ENCODE peak calls at places on chromosomes 6 and 20, in seven cellular contexts. O is activated naive CD4-positive, alpha-beta T cell; Z is iPS DF 6.9; D is stimulated activated CD8-positive, alpha-beta memory T cell treated with anti-CD3 and anti-CD28 coated beads, Interleukin-4, amount 100 ng/mL, for 24 hours; C is neural crest cell; P is HS-5; R is lower lobe of right lung. H is an unnamed sample.
A peak's percentile ranks its signal among the peaks of the same experiment; 100 is the strongest.

GRCh38 chr6:155201461-155202226 is 62.2 kb upstream of the CLDN20 start:
- DNase-seq in R (no peak), Z (no peak), P (peak; percentile 65), O (no peak), D (no peak), C (no peak), H (no peak)

GRCh38 chr6:142395768-142396231 is 94.0 kb downstream of the ADGRG6 start:
- DNase-seq in C (no peak), D (no peak), Z (no peak), P (no peak), O (no peak), R (no peak), H (no peak)

GRCh38 chr6:111114484-111114883 is 27.2 kb downstream of the SLC16A10 start:
- DNase-seq in Z (no peak), O (no peak), P (no peak), R (no peak), C (no peak), D (no peak), H (no peak)

GRCh38 chr20:34004790-34005457 is 11.2 kb downstream of the RALY start:
- DNase-seq in C (no peak), O (no peak), R (no peak), Z (no peak), P (no peak), D (no peak), H (no peak)

GRCh38 chr6:46876126-46876525 is 45.6 kb downstream of the ADGRF5 start:
- DNase-seq in P (peak; percentile 87), Z (peak; percentile 16), O (no peak), R (peak; percentile 47), C (no peak), D (no peak), H (peak; percentile 95)

GRCh38 chr6:36938536-36938935 is 16.0 kb upstream of the PI16 start:
- DNase-seq in O (no peak), C (no peak), D (no peak), Z (no peak), P (peak; percentile 57), R (no peak), H (no peak)

GRCh38 chr6:134257516-134257915 is 60.4 kb downstream of the SGK1 start:
- DNase-seq in P (no peak), O (no peak), R (no peak), C (no peak), Z (no peak), D (no peak), H (no peak)

GRCh38 chr20:58647162-58647813 is 3.8 kb upstream of the STX16 start:
- DNase-seq in R (no peak), C (no peak), D (no peak), Z (no peak), P (no peak), O (no peak), H (no peak)

GRCh38 chr20:43937586-43937985 is 22.9 kb downstream of the TOX2 start:
- DNase-seq in D (no peak), C (no peak), R (no peak), P (no peak), O (no peak), Z (no peak), H (no peak)

GRCh38 chr20:25237610-25238318 is 10.1 kb upstream of the PYGB start:
- DNase-seq in D (peak; percentile 30), R (no peak), P (peak; percentile 99), C (no peak), O (no peak), Z (no peak), H (peak; percentile 91)

GRCh38 chr20:10783660-10784336 is 110.0 kb upstream of the JAG1 start:
- DNase-seq in R (no peak), Z (no peak), D (no peak), P (no peak), C (no peak), O (no peak), H (no peak)

GRCh38 chr20:54650201-54650722 is 174.9 kb downstream of the DOK5 start:
- DNase-seq in C (no peak), Z (no peak), D (no peak), O (no peak), R (no peak), P (peak; percentile 100), H (no peak)

GRCh38 chr20:57594092-57594911 is 25.9 kb downstream of the ZBP1 start:
- DNase-seq in D (no peak), C (peak; percentile 76), Z (no peak), R (peak; percentile 74), P (no peak), O (peak; percentile 42), H (no peak)

H was measured in epithelial cell of proximal tubule.